ENCODE peak calls at places on chromosomes 6 and 20, in nine cellular contexts. One of them, this sample, is unnamed.

GRCh38 chr6:134477991-134478635 is 160.2 kb upstream of the SGK1 start:
- DNase-seq in stromal cell of bone marrow: no peak
- DNase-seq in mucosa of descending colon: no peak
- DNase-seq in stimulated activated CD4-positive, alpha-beta T cell treated with anti-CD3 and anti-CD28 coated beads, Interleukin-2, amount 100 ng/mL, for 48 hours: no peak
- DNase-seq in activated CD4-positive, CD25-positive, alpha-beta regulatory T cell: no peak
- DNase-seq in NCI-H345: no peak
- DNase-seq in endodermal cell: no peak
- DNase-seq in activated effector memory CD4-positive, alpha-beta T cell treated with Interleukin-2 at 50 U/mL for 16 hours: no peak
- DNase-seq in thoracic aorta: no peak
- DNase-seq in this sample: no peak

GRCh38 chr6:41263267-41263666 is 23.2 kb downstream of the TREM1 start:
- DNase-seq in stromal cell of bone marrow: no peak
- DNase-seq in mucosa of descending colon: no peak
- DNase-seq in stimulated activated CD4-positive, alpha-beta T cell treated with anti-CD3 and anti-CD28 coated beads, Interleukin-2, amount 100 ng/mL, for 48 hours: no peak
- DNase-seq in activated CD4-positive, CD25-positive, alpha-beta regulatory T cell: no peak
- DNase-seq in NCI-H345: no peak
- DNase-seq in endodermal cell: no peak
- DNase-seq in activated effector memory CD4-positive, alpha-beta T cell treated with Interleukin-2 at 50 U/mL for 16 hours: no peak
- DNase-seq in thoracic aorta: no peak
- DNase-seq in this sample: no peak

GRCh38 chr6:118122161-118122560 is 215.1 kb downstream of the SLC35F1 start:
- DNase-seq in stromal cell of bone marrow: no peak
- DNase-seq in mucosa of descending colon: no peak
- DNase-seq in stimulated activated CD4-positive, alpha-beta T cell treated with anti-CD3 and anti-CD28 coated beads, Interleukin-2, amount 100 ng/mL, for 48 hours: no peak
- DNase-seq in activated CD4-positive, CD25-positive, alpha-beta regulatory T cell: no peak
- DNase-seq in NCI-H345: no peak
- DNase-seq in endodermal cell: no peak
- DNase-seq in activated effector memory CD4-positive, alpha-beta T cell treated with Interleukin-2 at 50 U/mL for 16 hours: no peak
- DNase-seq in thoracic aorta: no peak
- DNase-seq in this sample: no peak

GRCh38 chr6:28922004-28922840 is 1.6 kb downstream of the TRIM27 start:
- DNase-seq in stromal cell of bone marrow: no peak
- DNase-seq in mucosa of descending colon: no peak
- DNase-seq in stimulated activated CD4-positive, alpha-beta T cell treated with anti-CD3 and anti-CD28 coated beads, Interleukin-2, amount 100 ng/mL, for 48 hours: no peak
- DNase-seq in activated CD4-positive, CD25-positive, alpha-beta regulatory T cell: no peak
- DNase-seq in NCI-H345: peak
- DNase-seq in endodermal cell: no peak
- DNase-seq in activated effector memory CD4-positive, alpha-beta T cell treated with Interleukin-2 at 50 U/mL for 16 hours: peak
- DNase-seq in thoracic aorta: no peak
- DNase-seq in this sample: no peak

GRCh38 chr6:167662104-167662880 is 164.4 kb upstream of the AFDN start:
- DNase-seq in stromal cell of bone marrow: no peak
- DNase-seq in mucosa of descending colon: no peak
- DNase-seq in stimulated activated CD4-positive, alpha-beta T cell treated with anti-CD3 and anti-CD28 coated beads, Interleukin-2, amount 100 ng/mL, for 48 hours: no peak
- DNase-seq in activated CD4-positive, CD25-positive, alpha-beta regulatory T cell: no peak
- DNase-seq in NCI-H345: no peak
- DNase-seq in endodermal cell: no peak
- DNase-seq in activated effector memory CD4-positive, alpha-beta T cell treated with Interleukin-2 at 50 U/mL for 16 hours: no peak
- DNase-seq in thoracic aorta: no peak
- DNase-seq in this sample: no peak

GRCh38 chr6:37878150-37878710 is 58.7 kb downstream of the ZFAND3 start:
- DNase-seq in stromal cell of bone marrow: peak
- DNase-seq in mucosa of descending colon: no peak
- DNase-seq in stimulated activated CD4-positive, alpha-beta T cell treated with anti-CD3 and anti-CD28 coated beads, Interleukin-2, amount 100 ng/mL, for 48 hours: no peak
- DNase-seq in activated CD4-positive, CD25-positive, alpha-beta regulatory T cell: no peak
- DNase-seq in NCI-H345: no peak
- DNase-seq in endodermal cell: no peak
- DNase-seq in activated effector memory CD4-positive, alpha-beta T cell treated with Interleukin-2 at 50 U/mL for 16 hours: no peak
- DNase-seq in thoracic aorta: no peak
- DNase-seq in this sample: no peak

GRCh38 chr20:42961771-42962170 is 227.9 kb downstream of the PTPRT start:
- DNase-seq in stromal cell of bone marrow: no peak
- DNase-seq in mucosa of descending colon: no peak
- DNase-seq in stimulated activated CD4-positive, alpha-beta T cell treated with anti-CD3 and anti-CD28 coated beads, Interleukin-2, amount 100 ng/mL, for 48 hours: no peak
- DNase-seq in activated CD4-positive, CD25-positive, alpha-beta regulatory T cell: no peak
- DNase-seq in NCI-H345: no peak
- DNase-seq in endodermal cell: peak
- DNase-seq in activated effector memory CD4-positive, alpha-beta T cell treated with Interleukin-2 at 50 U/mL for 16 hours: no peak
- DNase-seq in thoracic aorta: no peak
- DNase-seq in this sample: no peak

GRCh38 chr6:56693246-56693607 is 50.5 kb upstream of the DST start:
- DNase-seq in stromal cell of bone marrow: peak
- DNase-seq in mucosa of descending colon: peak
- DNase-seq in stimulated activated CD4-positive, alpha-beta T cell treated with anti-CD3 and anti-CD28 coated beads, Interleukin-2, amount 100 ng/mL, for 48 hours: no peak
- DNase-seq in activated CD4-positive, CD25-positive, alpha-beta regulatory T cell: no peak
- DNase-seq in NCI-H345: no peak
- DNase-seq in endodermal cell: no peak
- DNase-seq in activated effector memory CD4-positive, alpha-beta T cell treated with Interleukin-2 at 50 U/mL for 16 hours: no peak
- DNase-seq in thoracic aorta: peak
- DNase-seq in this sample: no peak

GRCh38 chr20:25053207-25054132 is 4.5 kb downstream of the ACSS1 start:
- DNase-seq in stromal cell of bone marrow: peak
- DNase-seq in mucosa of descending colon: no peak
- DNase-seq in stimulated activated CD4-positive, alpha-beta T cell treated with anti-CD3 and anti-CD28 coated beads, Interleukin-2, amount 100 ng/mL, for 48 hours: no peak
- DNase-seq in activated CD4-positive, CD25-positive, alpha-beta regulatory T cell: no peak
- DNase-seq in NCI-H345: no peak
- DNase-seq in endodermal cell: peak
- DNase-seq in activated effector memory CD4-positive, alpha-beta T cell treated with Interleukin-2 at 50 U/mL for 16 hours: no peak
- DNase-seq in thoracic aorta: no peak
- DNase-seq in this sample: no peak

This sample was measured in CD14-positive monocyte.